ENCODE peak calls at places on chromosomes 7 and 10, in eight cellular contexts. One of them, this sample, is unnamed.

GRCh38 chr7:152711444-152711944 is 35.6 kb upstream of the XRCC2 start:
- DNase-seq in neural crest cell: no peak
- DNase-seq in kidney: no peak
- DNase-seq in activated CD8-positive, alpha-beta T cell treated with anti-CD3 and anti-CD28 coated beads for 36 hours: no peak
- DNase-seq in HFFc6: no peak
- DNase-seq in GM13976: no peak
- DNase-seq in glutamatergic neuron: no peak
- DNase-seq in tibial artery: no peak
- DNase-seq in this sample: no peak

GRCh38 chr10:3764626-3765375 is 20.2 kb downstream of the KLF6 start:
- DNase-seq in neural crest cell: no peak
- DNase-seq in kidney: no peak
- DNase-seq in activated CD8-positive, alpha-beta T cell treated with anti-CD3 and anti-CD28 coated beads for 36 hours: peak; percentile 52
- DNase-seq in HFFc6: no peak
- DNase-seq in GM13976: no peak
- DNase-seq in glutamatergic neuron: no peak
- DNase-seq in tibial artery: no peak
- DNase-seq in this sample: no peak

GRCh38 chr7:80499350-80499955 is 12.4 kb downstream of the GNAT3 start:
- DNase-seq in neural crest cell: no peak
- DNase-seq in kidney: peak; percentile 78
- DNase-seq in activated CD8-positive, alpha-beta T cell treated with anti-CD3 and anti-CD28 coated beads for 36 hours: no peak
- DNase-seq in HFFc6: peak; percentile 97
- DNase-seq in GM13976: no peak
- DNase-seq in glutamatergic neuron: no peak
- DNase-seq in tibial artery: peak; percentile 40
- DNase-seq in this sample: no peak

GRCh38 chr10:13690281-13690825 is 103.6 kb downstream of the PRPF18 start:
- DNase-seq in neural crest cell: no peak
- DNase-seq in kidney: no peak
- DNase-seq in activated CD8-positive, alpha-beta T cell treated with anti-CD3 and anti-CD28 coated beads for 36 hours: peak; percentile 11
- DNase-seq in HFFc6: no peak
- DNase-seq in GM13976: peak; percentile 55
- DNase-seq in glutamatergic neuron: no peak
- DNase-seq in tibial artery: no peak
- DNase-seq in this sample: peak; percentile 54

GRCh38 chr10:100659361-100660098 is 85.9 kb upstream of the PAX2 start:
- DNase-seq in neural crest cell: no peak
- DNase-seq in kidney: no peak
- DNase-seq in activated CD8-positive, alpha-beta T cell treated with anti-CD3 and anti-CD28 coated beads for 36 hours: no peak
- DNase-seq in HFFc6: no peak
- DNase-seq in GM13976: no peak
- DNase-seq in glutamatergic neuron: no peak
- DNase-seq in tibial artery: no peak
- DNase-seq in this sample: no peak

GRCh38 chr7:87100326-87100725 is 40.9 kb upstream of the ELAPOR2 start:
- DNase-seq in neural crest cell: no peak
- DNase-seq in kidney: no peak
- DNase-seq in activated CD8-positive, alpha-beta T cell treated with anti-CD3 and anti-CD28 coated beads for 36 hours: no peak
- DNase-seq in HFFc6: no peak
- DNase-seq in GM13976: no peak
- DNase-seq in glutamatergic neuron: no peak
- DNase-seq in tibial artery: no peak
- DNase-seq in this sample: no peak

GRCh38 chr7:74462707-74463100 is 9.0 kb downstream of the GTF2IRD1 start:
- DNase-seq in neural crest cell: no peak
- DNase-seq in kidney: no peak
- DNase-seq in activated CD8-positive, alpha-beta T cell treated with anti-CD3 and anti-CD28 coated beads for 36 hours: no peak
- DNase-seq in HFFc6: no peak
- DNase-seq in GM13976: no peak
- DNase-seq in glutamatergic neuron: no peak
- DNase-seq in tibial artery: no peak
- DNase-seq in this sample: no peak

GRCh38 chr7:100719523-100720319 is 547 bp upstream of the EPO start:
- DNase-seq in neural crest cell: no peak
- DNase-seq in kidney: no peak
- DNase-seq in activated CD8-positive, alpha-beta T cell treated with anti-CD3 and anti-CD28 coated beads for 36 hours: no peak
- DNase-seq in HFFc6: peak; percentile 48
- DNase-seq in GM13976: no peak
- DNase-seq in glutamatergic neuron: no peak
- DNase-seq in tibial artery: no peak
- DNase-seq in this sample: no peak

GRCh38 chr7:158265743-158266080 is 321.9 kb downstream of the PTPRN2 start:
- DNase-seq in neural crest cell: no peak
- DNase-seq in kidney: no peak
- DNase-seq in activated CD8-positive, alpha-beta T cell treated with anti-CD3 and anti-CD28 coated beads for 36 hours: no peak
- DNase-seq in HFFc6: no peak
- DNase-seq in GM13976: no peak
- DNase-seq in glutamatergic neuron: no peak
- DNase-seq in tibial artery: no peak
- DNase-seq in this sample: peak; percentile 56

GRCh38 chr10:73906524-73907447 is 4.1 kb upstream of the PLAU start:
- DNase-seq in neural crest cell: peak; percentile 32
- DNase-seq in kidney: peak; percentile 93
- DNase-seq in activated CD8-positive, alpha-beta T cell treated with anti-CD3 and anti-CD28 coated beads for 36 hours: no peak
- DNase-seq in HFFc6: peak; percentile 97
- DNase-seq in GM13976: no peak
- DNase-seq in glutamatergic neuron: peak; percentile 45
- DNase-seq in tibial artery: peak; percentile 83
- DNase-seq in this sample: peak; percentile 93

GRCh38 chr10:127228195-127228785 is 31.9 kb upstream of the INSYN2A start:
- DNase-seq in neural crest cell: no peak
- DNase-seq in kidney: no peak
- DNase-seq in activated CD8-positive, alpha-beta T cell treated with anti-CD3 and anti-CD28 coated beads for 36 hours: no peak
- DNase-seq in HFFc6: no peak
- DNase-seq in GM13976: no peak
- DNase-seq in glutamatergic neuron: no peak
- DNase-seq in tibial artery: peak; percentile 50
- DNase-seq in this sample: no peak
- TF ChIP-seq CTCF in neural crest cell: no peak
- TF ChIP-seq CTCF in kidney: no peak
- TF ChIP-seq CTCF in activated CD8-positive, alpha-beta T cell treated with anti-CD3 and anti-CD28 coated beads for 36 hours: no peak
- TF ChIP-seq CTCF in HFFc6: no peak
- TF ChIP-seq CTCF in GM13976: no peak
- TF ChIP-seq CTCF in glutamatergic neuron: no peak
- TF ChIP-seq CTCF in tibial artery: no peak
- TF ChIP-seq CTCF in this sample: peak; percentile 15

GRCh38 chr7:136183981-136184380 is 206.8 kb upstream of the MTPN start:
- DNase-seq in neural crest cell: no peak
- DNase-seq in kidney: no peak
- DNase-seq in activated CD8-positive, alpha-beta T cell treated with anti-CD3 and anti-CD28 coated beads for 36 hours: no peak
- DNase-seq in HFFc6: no peak
- DNase-seq in GM13976: no peak
- DNase-seq in glutamatergic neuron: no peak
- DNase-seq in tibial artery: no peak
- DNase-seq in this sample: no peak
- TF ChIP-seq CTCF in neural crest cell: peak; percentile 45
- TF ChIP-seq CTCF in kidney: no peak
- TF ChIP-seq CTCF in activated CD8-positive, alpha-beta T cell treated with anti-CD3 and anti-CD28 coated beads for 36 hours: no peak
- TF ChIP-seq CTCF in HFFc6: no peak
- TF ChIP-seq CTCF in GM13976: no peak
- TF ChIP-seq CTCF in glutamatergic neuron: no peak
- TF ChIP-seq CTCF in tibial artery: no peak
- TF ChIP-seq CTCF in this sample: peak; percentile 62

GRCh38 chr7:32163141-32163806 is 93.1 kb upstream of the PDE1C start:
- DNase-seq in neural crest cell: no peak
- DNase-seq in kidney: no peak
- DNase-seq in activated CD8-positive, alpha-beta T cell treated with anti-CD3 and anti-CD28 coated beads for 36 hours: no peak
- DNase-seq in HFFc6: peak; percentile 39
- DNase-seq in GM13976: no peak
- DNase-seq in glutamatergic neuron: no peak
- DNase-seq in tibial artery: peak; percentile 56
- DNase-seq in this sample: no peak
- TF ChIP-seq CTCF in neural crest cell: no peak
- TF ChIP-seq CTCF in kidney: no peak
- TF ChIP-seq CTCF in activated CD8-positive, alpha-beta T cell treated with anti-CD3 and anti-CD28 coated beads for 36 hours: no peak
- TF ChIP-seq CTCF in HFFc6: peak; percentile 26
- TF ChIP-seq CTCF in GM13976: no peak
- TF ChIP-seq CTCF in glutamatergic neuron: no peak
- TF ChIP-seq CTCF in tibial artery: no peak
- TF ChIP-seq CTCF in this sample: peak; percentile 45

DNA sequence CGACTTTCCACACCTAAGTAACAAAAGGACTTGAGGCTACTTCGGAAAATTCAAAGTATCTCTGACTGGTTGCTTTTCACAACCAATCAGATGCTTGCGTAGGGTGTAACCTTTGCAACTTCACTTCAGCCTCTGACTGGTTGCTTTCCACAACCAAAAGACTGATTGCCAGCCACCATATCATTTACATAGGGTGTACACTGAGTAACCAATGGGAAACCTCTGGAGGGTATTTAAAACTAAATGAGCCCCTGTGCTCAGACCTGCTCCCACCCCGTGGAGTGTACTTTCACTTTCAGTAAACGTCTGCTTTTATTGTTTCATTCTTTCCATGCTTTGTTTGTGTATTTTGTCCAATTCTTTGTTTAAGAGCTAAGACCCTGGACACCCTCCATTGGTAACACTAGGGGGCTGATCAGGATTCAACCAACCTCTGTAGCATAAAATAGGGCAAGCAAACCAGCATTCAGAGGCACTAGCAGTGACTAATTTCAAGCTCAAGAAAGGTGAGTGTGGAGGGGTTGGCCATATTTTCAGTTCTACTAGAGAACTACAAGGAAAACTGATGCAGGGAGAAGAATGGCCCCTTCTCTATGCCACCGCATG is 390.8 kb downstream of the POM121L12 start:
- DNase-seq in neural crest cell: no peak
- DNase-seq in kidney: no peak
- DNase-seq in activated CD8-positive, alpha-beta T cell treated with anti-CD3 and anti-CD28 coated beads for 36 hours: no peak
- DNase-seq in HFFc6: no peak
- DNase-seq in GM13976: no peak
- DNase-seq in glutamatergic neuron: no peak
- DNase-seq in tibial artery: no peak
- DNase-seq in this sample: no peak
- TF ChIP-seq CTCF in neural crest cell: no peak
- TF ChIP-seq CTCF in kidney: no peak
- TF ChIP-seq CTCF in activated CD8-positive, alpha-beta T cell treated with anti-CD3 and anti-CD28 coated beads for 36 hours: no peak
- TF ChIP-seq CTCF in HFFc6: no peak
- TF ChIP-seq CTCF in GM13976: no peak
- TF ChIP-seq CTCF in glutamatergic neuron: no peak
- TF ChIP-seq CTCF in tibial artery: no peak
- TF ChIP-seq CTCF in this sample: no peak

DNA sequence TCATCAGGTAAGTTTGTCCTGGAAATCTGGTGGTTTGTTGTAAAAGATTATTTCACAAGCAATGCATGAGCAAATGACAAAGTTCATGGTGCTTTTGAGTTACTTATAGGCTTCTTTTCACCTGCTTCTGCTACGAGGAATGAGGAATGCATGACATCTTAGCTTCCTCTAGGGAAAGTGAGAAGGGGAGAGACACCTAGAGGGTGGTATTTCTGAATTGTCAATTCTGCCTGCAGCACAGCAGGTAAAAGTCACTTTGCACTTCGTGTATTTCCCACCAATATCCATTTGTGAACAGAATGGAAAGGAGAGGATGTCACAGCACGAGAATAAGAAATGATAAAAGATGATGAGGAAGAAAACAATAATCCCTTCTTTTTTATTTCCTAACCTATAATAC is 153.4 kb upstream of the FEZF1 start:
- DNase-seq in neural crest cell: no peak
- DNase-seq in kidney: no peak
- DNase-seq in activated CD8-positive, alpha-beta T cell treated with anti-CD3 and anti-CD28 coated beads for 36 hours: no peak
- DNase-seq in HFFc6: no peak
- DNase-seq in GM13976: no peak
- DNase-seq in glutamatergic neuron: no peak
- DNase-seq in tibial artery: no peak
- DNase-seq in this sample: no peak
- TF ChIP-seq CTCF in neural crest cell: no peak
- TF ChIP-seq CTCF in kidney: no peak
- TF ChIP-seq CTCF in activated CD8-positive, alpha-beta T cell treated with anti-CD3 and anti-CD28 coated beads for 36 hours: no peak
- TF ChIP-seq CTCF in HFFc6: no peak
- TF ChIP-seq CTCF in GM13976: no peak
- TF ChIP-seq CTCF in glutamatergic neuron: no peak
- TF ChIP-seq CTCF in tibial artery: no peak
- TF ChIP-seq CTCF in this sample: no peak

GRCh38 chr10:132793871-132794849 is 8.2 kb upstream of the NKX6-2 start:
- DNase-seq in neural crest cell: no peak
- DNase-seq in kidney: no peak
- DNase-seq in activated CD8-positive, alpha-beta T cell treated with anti-CD3 and anti-CD28 coated beads for 36 hours: no peak
- DNase-seq in HFFc6: no peak
- DNase-seq in GM13976: no peak
- DNase-seq in glutamatergic neuron: peak; percentile 79
- DNase-seq in tibial artery: no peak
- DNase-seq in this sample: no peak
- TF ChIP-seq CTCF in neural crest cell: no peak
- TF ChIP-seq CTCF in kidney: no peak
- TF ChIP-seq CTCF in activated CD8-positive, alpha-beta T cell treated with anti-CD3 and anti-CD28 coated beads for 36 hours: no peak
- TF ChIP-seq CTCF in HFFc6: peak; percentile 55
- TF ChIP-seq CTCF in GM13976: no peak
- TF ChIP-seq CTCF in glutamatergic neuron: peak; percentile 14
- TF ChIP-seq CTCF in tibial artery: no peak
- TF ChIP-seq CTCF in this sample: no peak